ENCODE peak calls at places on chromosome 21, in five cellular contexts. V, M, R, K and E are unnamed samples.

GRCh38 chr21:15638856-15639549 is 90.8 kb upstream of the USP25 start:
- DNase-seq in V (no peak), M (no peak), R (no peak), K (no peak), E (peak)

GRCh38 chr21:29657228-29657989 is 282.4 kb downstream of the GRIK1 start:
- DNase-seq in V (no peak), M (no peak), R (no peak), K (no peak), E (no peak)

GRCh38 chr21:46459356-46460112 is 843 bp downstream of the DIP2A start:
- DNase-seq in V (no peak), M (peak), R (peak), K (peak), E (peak)

GRCh38 chr21:36297938-36298572 is 21.9 kb upstream of the MORC3 start:
- DNase-seq in V (no peak), M (peak), R (no peak), K (peak), E (no peak)

GRCh38 chr21:46115441-46116188 is 17.7 kb downstream of the COL6A2 start:
- DNase-seq in V (no peak), M (no peak), R (peak), K (no peak), E (no peak)

GRCh38 chr21:35559881-35560280 is 500.4 kb downstream of the SETD4 start:
- DNase-seq in V (no peak), M (peak), R (no peak), K (peak), E (no peak)

GRCh38 chr21:26137379-26138060 is 33.0 kb downstream of the APP start:
- DNase-seq in V (no peak), M (peak), R (no peak), K (no peak), E (no peak)

GRCh38 chr21:14918542-14918941 is 146.3 kb downstream of the NRIP1 start:
- DNase-seq in V (no peak), M (no peak), R (no peak), K (no peak), E (peak)

GRCh38 chr21:27648560-27648959 is 681.7 kb upstream of the ADAMTS5 start:
- DNase-seq in V (no peak), M (peak), R (no peak), K (peak), E (no peak)

GRCh38 chr21:38223893-38224540 is 32.8 kb upstream of the KCNJ15 start:
- DNase-seq in V (peak), M (peak), R (no peak), K (peak), E (peak)

GRCh38 chr21:26409735-26410134 is 163.4 kb downstream of the CYYR1 start:
- DNase-seq in V (no peak), M (no peak), R (no peak), K (no peak), E (no peak)

GRCh38 chr21:36692125-36692843 is 6.6 kb upstream of the SIM2 start:
- DNase-seq in V (peak), M (no peak), R (no peak), K (no peak), E (peak)

GRCh38 chr21:16454371-16454770 is 724.6 kb downstream of the USP25 start:
- DNase-seq in V (no peak), M (peak), R (no peak), K (no peak), E (no peak)

GRCh38 chr21:15250384-15250783 is 185.6 kb upstream of the NRIP1 start:
- DNase-seq in V (no peak), M (no peak), R (no peak), K (peak), E (no peak)

GRCh38 chr21:16572032-16572431 is 842.2 kb downstream of the USP25 start:
- DNase-seq in V (no peak), M (no peak), R (no peak), K (peak), E (no peak)

GRCh38 chr21:33841561-33841960 is 74.0 kb downstream of the ATP5PO start:
- DNase-seq in V (no peak), M (no peak), R (no peak), K (no peak), E (no peak)

GRCh38 chr21:32499249-32500055 is 85.9 kb downstream of the TCP10L start:
- DNase-seq in V (no peak), M (no peak), R (no peak), K (peak), E (no peak)

GRCh38 chr21:32496536-32496935 is 84.0 kb downstream of the EVA1C start:
- DNase-seq in V (no peak), M (no peak), R (no peak), K (no peak), E (no peak)

GRCh38 chr21:32492376-32492775 is 79.9 kb downstream of the EVA1C start:
- DNase-seq in V (no peak), M (no peak), R (no peak), K (no peak), E (no peak)

GRCh38 chr21:32494946-32495703 is 82.6 kb downstream of the EVA1C start:
- DNase-seq in V (no peak), M (no peak), R (no peak), K (peak), E (peak)
- H2BK15ac ChIP-seq in V (no peak), M (no peak), R (no peak), K (no peak), E (no peak)

GRCh38 chr21:44656868-44657267 is 864 bp upstream of the KRTAP12-3 start:
- DNase-seq in V (no peak), M (no peak), R (no peak), K (no peak), E (no peak)

GRCh38 chr21:44654576-44654950 is at the start of gene KRTAP12-4:
- DNase-seq in V (no peak), M (no peak), R (no peak), K (no peak), E (no peak)

GRCh38 chr21:44658511-44658910 is 779 bp downstream of the KRTAP12-3 start:
- DNase-seq in V (no peak), M (no peak), R (no peak), K (no peak), E (no peak)

GRCh38 chr21:44658913-44659595 is 1.3 kb downstream of the KRTAP12-3 start:
- DNase-seq in V (no peak), M (no peak), R (peak), K (no peak), E (no peak)

GRCh38 chr21:44657635-44658183 is at the start of gene KRTAP12-3:
- DNase-seq in V (no peak), M (peak), R (peak), K (peak), E (no peak)
- H2BK15ac ChIP-seq in V (peak), M (no peak), R (no peak), K (no peak), E (no peak)

DNA sequence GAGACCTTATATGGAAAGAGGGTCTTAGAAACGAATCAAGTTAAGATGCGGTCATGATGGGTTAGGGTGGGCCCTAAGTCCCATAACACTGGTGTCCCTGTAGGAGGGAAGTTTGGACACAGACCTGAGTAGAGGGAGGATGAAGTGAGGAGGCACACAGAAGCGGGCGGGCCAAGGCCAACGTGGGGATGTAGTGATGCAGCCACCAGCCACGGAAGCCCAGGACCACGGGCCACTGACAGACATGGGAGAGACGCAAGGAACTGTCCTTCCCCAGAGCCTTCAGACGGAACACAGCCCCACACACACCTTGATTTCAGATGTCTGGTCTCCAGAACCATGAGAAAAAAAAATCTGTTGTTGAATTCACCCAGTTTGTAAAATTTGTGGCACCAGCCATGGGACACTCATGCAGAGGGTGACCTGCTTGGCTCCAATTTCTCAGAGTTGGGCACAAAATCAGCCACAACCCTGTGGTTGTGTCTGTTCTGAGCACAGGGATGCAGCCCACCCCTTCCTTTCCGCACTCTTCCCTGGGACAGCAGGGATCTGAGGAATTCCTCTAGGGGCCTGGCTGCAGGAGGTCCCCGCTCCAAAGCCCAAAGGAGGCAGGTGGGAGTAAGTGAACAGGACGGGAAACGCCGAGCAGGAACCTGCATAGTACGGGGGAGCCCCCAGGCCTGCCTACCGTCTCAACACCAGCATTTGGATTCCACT is 61.1 kb downstream of the RIPK4 start:
- DNase-seq in V (no peak), M (no peak), R (no peak), K (no peak), E (no peak)
- H2BK15ac ChIP-seq in V (no peak), M (no peak), R (no peak), K (no peak), E (no peak)

DNA sequence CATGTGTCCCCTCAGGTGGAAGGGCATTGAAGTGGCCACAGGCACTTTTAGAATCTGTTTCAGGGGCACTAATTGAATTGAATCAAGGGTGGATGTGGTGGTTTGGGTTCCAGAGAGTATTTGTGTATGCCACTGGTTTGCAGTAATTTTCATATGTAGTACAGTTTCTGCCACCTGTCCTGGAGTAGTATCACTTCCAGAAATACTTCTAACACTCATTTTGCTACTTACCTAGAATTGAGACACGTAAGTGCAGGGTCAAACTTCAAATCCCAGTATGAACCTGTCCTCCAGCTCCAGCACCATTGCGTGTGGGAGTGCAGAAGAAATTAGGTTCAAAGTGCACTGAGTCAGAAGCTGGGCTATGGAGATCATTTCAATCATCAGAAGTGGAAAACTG is 26.8 kb downstream of the RSPH1 start:
- DNase-seq in V (no peak), M (no peak), R (no peak), K (no peak), E (no peak)
- H2BK15ac ChIP-seq in V (no peak), M (no peak), R (no peak), K (no peak), E (no peak)